ENCODE peak calls at places on chromosomes 4 and X, in nine cellular contexts. A is kidney tubule cell; J is naive thymus-derived CD8-positive, alpha-beta T cell; Q is activated naive CD4-positive, alpha-beta T cell; N is midbrain; E is NCI-H2081 treated with DMSO at 0.1 percent for 48 hours; W is AG04449; S is activated B cell treated with CpG ODN at 0.5 μM for 24 hours; D is dermis blood vessel endothelial cell. G is an unnamed sample.

GRCh38 chrX:10496345-10496965 is 123.9 kb downstream of the MID1 start:
- DNase-seq in N (no peak), D (peak), W (peak), A (peak), E (no peak), Q (no peak), J (no peak), S (no peak), G (no peak)

GRCh38 chr4:175891863-175892262 is 79.8 kb upstream of the GPM6A start:
- DNase-seq in D (no peak), E (peak), W (no peak), A (peak), N (no peak), S (no peak), J (no peak), Q (no peak), G (no peak)

GRCh38 chr4:178814908-178815307 is 1372.7 kb upstream of the AGA start:
- DNase-seq in Q (no peak), A (no peak), W (no peak), D (no peak), J (no peak), E (no peak), S (no peak), N (no peak), G (no peak)

GRCh38 chr4:131447883-131448282 is 1701.2 kb upstream of the PCDH10 start:
- DNase-seq in S (no peak), E (no peak), N (no peak), Q (no peak), W (no peak), D (no peak), J (no peak), A (no peak), G (no peak)

GRCh38 chrX:154401045-154401799 is 3.0 kb downstream of the RPL10 start:
- DNase-seq in W (no peak), E (no peak), D (no peak), A (peak), N (no peak), J (no peak), Q (no peak), S (no peak), G (no peak)

GRCh38 chr4:98501383-98501782 is 157.0 kb downstream of the TSPAN5 start:
- DNase-seq in N (no peak), S (no peak), W (no peak), Q (no peak), D (no peak), J (no peak), A (peak), E (no peak), G (no peak)

GRCh38 chr4:185665655-185666054 is 130.3 kb upstream of the PDLIM3 start:
- DNase-seq in J (no peak), A (no peak), Q (no peak), S (no peak), W (no peak), D (no peak), E (no peak), N (no peak), G (no peak)

GRCh38 chr4:159155119-159155518 is 52.2 kb downstream of the RAPGEF2 start:
- DNase-seq in A (no peak), W (no peak), D (no peak), Q (no peak), E (no peak), N (no peak), S (no peak), J (no peak), G (no peak)

GRCh38 chr4:138344064-138344463 is 101.9 kb upstream of the SLC7A11 start:
- DNase-seq in A (no peak), D (no peak), E (no peak), Q (no peak), S (no peak), N (no peak), J (no peak), W (no peak), G (no peak)

GRCh38 chrX:150362599-150363481 is at the start of gene MAMLD1:
- DNase-seq in J (no peak), D (peak), Q (peak), A (peak), W (no peak), N (peak), S (peak), E (no peak), G (peak)

GRCh38 chr4:12791536-12791935 is 692.6 kb downstream of the RAB28 start:
- DNase-seq in D (no peak), W (no peak), N (no peak), Q (no peak), A (no peak), J (no peak), S (no peak), E (no peak), G (no peak)

GRCh38 chrX:44440006-44440405 is 96.5 kb upstream of the EFHC2 start:
- DNase-seq in Q (no peak), E (no peak), J (no peak), A (no peak), S (no peak), N (no peak), D (no peak), W (no peak), G (no peak)

GRCh38 chrX:140087865-140088264 is 122.5 kb upstream of the CXorf66 start:
- DNase-seq in Q (no peak), A (no peak), N (no peak), D (no peak), W (no peak), S (no peak), E (no peak), J (no peak), G (no peak)

GRCh38 chr4:94339779-94340178 is 2.9 kb downstream of the HPGDS start:
- DNase-seq in E (no peak), A (no peak), N (no peak), W (no peak), S (no peak), D (no peak), Q (no peak), J (no peak), G (no peak)